ENCODE peak calls at places on chromosomes 4 and X, in nine cellular contexts. One of them, this sample, is unnamed.
A peak's percentile ranks its signal among the peaks of the same experiment; 100 is the strongest.

GRCh38 chr4:38177792-38178665 is 217.8 kb downstream of the PTTG2 start:
- DNase-seq in HL-60: peak; percentile 51
- DNase-seq in HepG2: no peak
- DNase-seq in spleen: peak; percentile 86
- DNase-seq in HCT116: no peak
- DNase-seq in H1: no peak
- DNase-seq in transverse colon: peak; percentile 81
- DNase-seq in breast epithelium: no peak
- DNase-seq in endothelial cell of umbilical vein: no peak
- DNase-seq in this sample: no peak

GRCh38 chr4:139511320-139511719 is 44.7 kb downstream of the SETD7 start:
- DNase-seq in endothelial cell of umbilical vein: no peak
- DNase-seq in HCT116: no peak
- DNase-seq in spleen: no peak
- DNase-seq in transverse colon: no peak
- DNase-seq in H1: no peak
- DNase-seq in HepG2: no peak
- DNase-seq in breast epithelium: no peak
- DNase-seq in HL-60: no peak
- DNase-seq in this sample: no peak

GRCh38 chr4:174189392-174190029 is 94.0 kb downstream of the FBXO8 start:
- DNase-seq in H1: no peak
- DNase-seq in endothelial cell of umbilical vein: no peak
- DNase-seq in HepG2: no peak
- DNase-seq in HL-60: no peak
- DNase-seq in transverse colon: no peak
- DNase-seq in breast epithelium: no peak
- DNase-seq in spleen: no peak
- DNase-seq in HCT116: no peak
- DNase-seq in this sample: no peak

GRCh38 chrX:68196939-68197791 is 236.1 kb downstream of the OPHN1 start:
- DNase-seq in endothelial cell of umbilical vein: peak; percentile 53
- DNase-seq in H1: peak; percentile 33
- DNase-seq in HepG2: peak; percentile 31
- DNase-seq in spleen: no peak
- DNase-seq in HL-60: no peak
- DNase-seq in breast epithelium: peak; percentile 18
- DNase-seq in transverse colon: peak; percentile 15
- DNase-seq in HCT116: peak; percentile 37
- DNase-seq in this sample: no peak

GRCh38 chrX:70030242-70030823 is 19.4 kb downstream of the AWAT2 start:
- DNase-seq in HL-60: peak; percentile 26
- DNase-seq in HCT116: peak; percentile 22
- DNase-seq in spleen: peak; percentile 45
- DNase-seq in transverse colon: peak; percentile 13
- DNase-seq in endothelial cell of umbilical vein: peak; percentile 49
- DNase-seq in H1: peak; percentile 60
- DNase-seq in breast epithelium: no peak
- DNase-seq in HepG2: peak; percentile 7
- DNase-seq in this sample: peak; percentile 15

GRCh38 chr4:54784188-54784671 is 126.5 kb downstream of the KIT start:
- DNase-seq in HCT116: no peak
- DNase-seq in H1: no peak
- DNase-seq in endothelial cell of umbilical vein: no peak
- DNase-seq in HL-60: no peak
- DNase-seq in transverse colon: peak; percentile 70
- DNase-seq in breast epithelium: peak; percentile 60
- DNase-seq in HepG2: no peak
- DNase-seq in spleen: peak; percentile 76
- DNase-seq in this sample: no peak

GRCh38 chr4:2417765-2418651 is at the start of gene ZFYVE28:
- DNase-seq in HL-60: no peak
- DNase-seq in H1: peak; percentile 79
- DNase-seq in breast epithelium: no peak
- DNase-seq in spleen: peak; percentile 86
- DNase-seq in HepG2: no peak
- DNase-seq in transverse colon: no peak
- DNase-seq in endothelial cell of umbilical vein: peak; percentile 47
- DNase-seq in HCT116: no peak
- DNase-seq in this sample: peak; percentile 42

GRCh38 chr4:168797176-168797575 is 212.9 kb downstream of the CBR4 start:
- DNase-seq in H1: no peak
- DNase-seq in transverse colon: no peak
- DNase-seq in HepG2: peak; percentile 56
- DNase-seq in endothelial cell of umbilical vein: peak; percentile 72
- DNase-seq in breast epithelium: no peak
- DNase-seq in HL-60: peak; percentile 1
- DNase-seq in HCT116: no peak
- DNase-seq in spleen: no peak
- DNase-seq in this sample: no peak

GRCh38 chr4:64880557-64880956 is 471.3 kb upstream of the TECRL start:
- DNase-seq in breast epithelium: no peak
- DNase-seq in transverse colon: no peak
- DNase-seq in HCT116: no peak
- DNase-seq in HL-60: no peak
- DNase-seq in H1: no peak
- DNase-seq in HepG2: no peak
- DNase-seq in spleen: no peak
- DNase-seq in endothelial cell of umbilical vein: no peak
- DNase-seq in this sample: no peak

DNA sequence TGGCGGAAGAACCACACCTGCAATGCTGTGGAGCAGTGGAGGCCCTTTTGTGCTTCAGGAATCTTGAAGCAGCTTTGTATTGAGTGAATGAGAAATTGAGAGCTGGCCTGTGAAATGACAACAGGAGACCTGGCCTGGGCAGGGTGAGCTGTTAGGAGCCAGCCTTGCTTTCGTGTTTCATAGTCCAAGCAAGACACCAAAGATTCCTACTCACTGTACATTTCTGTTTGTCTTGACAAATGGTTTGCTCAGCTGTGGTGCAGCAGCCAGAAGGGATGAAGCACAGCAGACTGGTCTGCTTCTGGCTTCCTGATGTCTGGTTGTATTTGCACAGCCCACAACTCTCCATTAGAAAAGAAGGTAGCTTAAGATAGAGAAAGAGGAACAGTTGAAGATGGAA is 96.5 kb downstream of the GATB start:
- DNase-seq in transverse colon: no peak
- DNase-seq in HepG2: no peak
- DNase-seq in breast epithelium: no peak
- DNase-seq in H1: no peak
- DNase-seq in HL-60: no peak
- DNase-seq in HCT116: no peak
- DNase-seq in endothelial cell of umbilical vein: no peak
- DNase-seq in spleen: no peak
- DNase-seq in this sample: no peak
- TF ChIP-seq POLR2AphosphoS5 in transverse colon: no peak
- TF ChIP-seq POLR2AphosphoS5 in HepG2: no peak
- TF ChIP-seq POLR2AphosphoS5 in breast epithelium: no peak
- TF ChIP-seq POLR2AphosphoS5 in H1: no peak
- TF ChIP-seq POLR2AphosphoS5 in HL-60: no peak
- TF ChIP-seq POLR2AphosphoS5 in HCT116: no peak
- TF ChIP-seq POLR2AphosphoS5 in endothelial cell of umbilical vein: no peak
- TF ChIP-seq POLR2AphosphoS5 in spleen: no peak
- TF ChIP-seq POLR2AphosphoS5 in this sample: no peak

GRCh38 chrX:153973127-153974002 is 811 bp downstream of the TMEM187 start:
- DNase-seq in HepG2: peak; percentile 40
- DNase-seq in transverse colon: no peak
- DNase-seq in HCT116: no peak
- DNase-seq in HL-60: no peak
- DNase-seq in spleen: peak; percentile 80
- DNase-seq in breast epithelium: no peak
- DNase-seq in endothelial cell of umbilical vein: no peak
- DNase-seq in H1: no peak
- DNase-seq in this sample: no peak

GRCh38 chrX:153971632-153972367 is at the start of gene HCFC1:
- DNase-seq in HCT116: peak; percentile 69
- DNase-seq in H1: peak; percentile 86
- DNase-seq in spleen: peak; percentile 97
- DNase-seq in HepG2: peak; percentile 75
- DNase-seq in endothelial cell of umbilical vein: peak; percentile 87
- DNase-seq in breast epithelium: peak; percentile 95
- DNase-seq in transverse colon: peak; percentile 95
- DNase-seq in HL-60: no peak
- DNase-seq in this sample: peak; percentile 53

GRCh38 chrX:153971124-153971631 is 440 bp downstream of the HCFC1 start:
- DNase-seq in transverse colon: peak; percentile 95
- DNase-seq in HL-60: no peak
- DNase-seq in HepG2: peak; percentile 65
- DNase-seq in HCT116: peak; percentile 60
- DNase-seq in breast epithelium: peak; percentile 90
- DNase-seq in endothelial cell of umbilical vein: peak; percentile 80
- DNase-seq in spleen: peak; percentile 98
- DNase-seq in H1: peak; percentile 76
- DNase-seq in this sample: peak; percentile 79

GRCh38 chrX:153974003-153974725 is 1.6 kb downstream of the TMEM187 start:
- DNase-seq in transverse colon: no peak
- DNase-seq in HepG2: no peak
- DNase-seq in spleen: peak; percentile 85
- DNase-seq in HCT116: no peak
- DNase-seq in HL-60: no peak
- DNase-seq in H1: no peak
- DNase-seq in endothelial cell of umbilical vein: peak; percentile 13
- DNase-seq in breast epithelium: no peak
- DNase-seq in this sample: no peak

DNA sequence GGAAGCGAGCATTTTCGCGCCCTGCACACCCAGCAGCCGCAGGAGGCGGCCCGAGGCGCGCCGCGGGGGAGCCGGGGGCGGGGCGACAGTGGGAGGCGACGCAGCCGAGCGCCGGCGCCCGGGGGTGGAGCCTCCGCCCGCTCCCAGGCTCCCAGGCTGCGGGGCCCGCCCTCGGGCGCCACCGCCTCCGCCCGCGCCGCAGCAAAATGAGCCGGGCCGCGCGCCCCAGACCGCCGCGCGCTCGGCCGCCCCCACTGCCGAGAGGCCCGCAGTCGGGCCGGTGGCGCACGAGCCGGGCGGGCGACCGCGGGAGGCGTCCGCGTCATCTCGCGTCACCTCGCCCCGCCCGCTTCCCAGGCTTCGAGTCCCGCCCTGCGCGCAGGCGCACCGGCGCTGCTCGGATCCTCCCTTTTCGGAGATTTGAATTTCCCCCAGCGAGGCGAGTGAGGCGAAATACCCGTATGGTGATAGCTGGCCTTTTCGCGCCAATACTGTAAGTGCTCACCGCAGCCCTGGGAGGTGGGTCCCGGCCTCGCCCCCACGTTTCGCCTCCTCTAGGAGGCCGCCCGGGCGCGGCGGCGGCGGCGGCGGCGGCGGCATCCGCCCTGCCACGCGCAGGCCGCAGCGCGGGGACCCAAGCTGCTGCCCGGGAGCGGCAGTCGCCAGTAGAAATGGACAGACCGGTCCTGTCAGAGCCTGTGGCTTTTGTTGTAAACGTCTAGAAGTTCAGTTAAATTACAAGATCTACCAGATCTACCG is at the start of gene TMEM187:
- DNase-seq in breast epithelium: peak; percentile 78
- DNase-seq in HCT116: peak; percentile 76
- DNase-seq in endothelial cell of umbilical vein: peak; percentile 79
- DNase-seq in spleen: peak; percentile 95
- DNase-seq in H1: peak; percentile 83
- DNase-seq in transverse colon: peak; percentile 90
- DNase-seq in HepG2: peak; percentile 84
- DNase-seq in HL-60: peak; percentile 74
- DNase-seq in this sample: peak; percentile 69
- TF ChIP-seq POLR2AphosphoS5 in breast epithelium: peak; percentile 53
- TF ChIP-seq POLR2AphosphoS5 in HCT116: peak; percentile 43
- TF ChIP-seq POLR2AphosphoS5 in endothelial cell of umbilical vein: peak; percentile 69
- TF ChIP-seq POLR2AphosphoS5 in spleen: peak; percentile 73
- TF ChIP-seq POLR2AphosphoS5 in H1: peak; percentile 68
- TF ChIP-seq POLR2AphosphoS5 in transverse colon: peak; percentile 36
- TF ChIP-seq POLR2AphosphoS5 in HepG2: no peak
- TF ChIP-seq POLR2AphosphoS5 in HL-60: no peak
- TF ChIP-seq POLR2AphosphoS5 in this sample: no peak

DNA sequence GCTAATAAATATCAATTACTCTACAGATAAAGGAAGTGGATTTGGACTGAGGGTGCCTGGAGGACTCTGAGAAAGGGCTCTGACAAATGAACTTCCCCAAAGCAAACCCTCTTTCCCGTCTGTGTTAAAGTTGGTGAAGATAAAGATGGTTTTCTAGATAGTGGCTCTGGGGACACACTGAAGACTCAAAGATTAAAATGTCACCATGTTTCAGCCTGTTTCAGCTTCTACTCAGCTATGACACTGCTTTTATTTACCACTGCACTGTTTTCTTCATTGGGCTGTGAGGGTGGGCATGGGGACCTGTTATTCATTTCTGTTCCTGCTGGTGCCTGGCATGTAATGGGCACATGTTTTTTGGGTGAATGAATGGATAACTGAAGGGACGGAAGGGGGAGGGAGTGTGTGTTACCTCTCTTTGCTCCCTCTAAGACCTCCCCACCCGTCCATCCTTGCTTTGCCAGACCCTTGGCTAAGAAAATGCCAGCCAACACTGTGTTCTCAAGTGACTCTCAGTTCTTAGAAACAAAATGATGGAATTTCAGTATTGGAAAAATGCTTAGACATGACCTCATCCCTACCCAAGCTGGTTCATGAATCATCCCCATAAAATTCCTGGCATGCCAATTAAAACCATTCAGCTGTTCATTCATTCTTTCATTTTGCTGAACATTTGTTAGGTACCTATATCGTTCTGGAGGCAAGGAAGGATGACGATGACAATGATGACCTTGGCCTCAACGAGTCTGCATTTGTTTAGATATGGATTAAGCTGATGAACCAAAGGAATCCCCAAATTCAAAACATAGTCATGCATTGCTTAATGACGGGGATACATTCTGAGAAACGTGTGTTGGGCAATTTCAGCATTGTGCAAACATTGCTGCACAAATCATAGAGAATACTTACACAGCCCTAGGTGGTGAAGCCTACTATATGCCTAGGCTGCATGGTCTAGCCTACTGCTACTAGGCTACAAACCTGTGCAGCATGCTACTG is 13.4 kb upstream of the STK32B start:
- DNase-seq in H1: no peak
- DNase-seq in endothelial cell of umbilical vein: peak; percentile 83
- DNase-seq in HepG2: peak; percentile 38
- DNase-seq in HCT116: no peak
- DNase-seq in spleen: no peak
- DNase-seq in transverse colon: peak; percentile 24
- DNase-seq in breast epithelium: no peak
- DNase-seq in HL-60: no peak
- DNase-seq in this sample: no peak
- TF ChIP-seq POLR2AphosphoS5 in H1: no peak
- TF ChIP-seq POLR2AphosphoS5 in endothelial cell of umbilical vein: peak; percentile 58
- TF ChIP-seq POLR2AphosphoS5 in HepG2: no peak
- TF ChIP-seq POLR2AphosphoS5 in HCT116: no peak
- TF ChIP-seq POLR2AphosphoS5 in spleen: no peak
- TF ChIP-seq POLR2AphosphoS5 in transverse colon: peak; percentile 57
- TF ChIP-seq POLR2AphosphoS5 in breast epithelium: no peak
- TF ChIP-seq POLR2AphosphoS5 in HL-60: no peak
- TF ChIP-seq POLR2AphosphoS5 in this sample: no peak

DNA sequence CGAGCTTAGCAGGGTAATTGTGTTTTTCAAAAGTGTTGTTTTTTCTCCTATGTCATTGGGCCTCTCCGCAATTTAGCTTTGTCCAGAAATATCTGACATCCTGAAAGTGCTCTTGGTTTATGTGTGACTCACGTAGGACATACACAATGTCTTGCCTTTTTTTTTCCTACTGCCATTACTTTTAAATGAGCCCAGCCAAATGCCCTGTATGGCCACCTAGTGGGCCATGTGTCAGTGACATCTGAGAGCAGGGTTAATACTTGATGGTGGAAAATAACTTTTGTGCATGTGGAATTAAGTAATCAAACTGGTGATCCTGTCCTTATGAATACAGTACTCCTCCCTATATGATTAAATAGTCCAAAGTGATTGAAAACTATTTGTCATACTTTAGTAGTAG is 1411.1 kb upstream of the TENM3 start:
- DNase-seq in endothelial cell of umbilical vein: no peak
- DNase-seq in breast epithelium: no peak
- DNase-seq in HL-60: no peak
- DNase-seq in HCT116: no peak
- DNase-seq in spleen: no peak
- DNase-seq in H1: no peak
- DNase-seq in HepG2: no peak
- DNase-seq in transverse colon: no peak
- DNase-seq in this sample: no peak
- TF ChIP-seq POLR2AphosphoS5 in endothelial cell of umbilical vein: no peak
- TF ChIP-seq POLR2AphosphoS5 in breast epithelium: no peak
- TF ChIP-seq POLR2AphosphoS5 in HL-60: no peak
- TF ChIP-seq POLR2AphosphoS5 in HCT116: no peak
- TF ChIP-seq POLR2AphosphoS5 in spleen: no peak
- TF ChIP-seq POLR2AphosphoS5 in H1: no peak
- TF ChIP-seq POLR2AphosphoS5 in HepG2: no peak
- TF ChIP-seq POLR2AphosphoS5 in transverse colon: no peak
- TF ChIP-seq POLR2AphosphoS5 in this sample: no peak

This sample was measured in GM12891.